ENCODE peak calls at places on chromosomes 5 and 9, in eight cellular contexts. H, L, X, P, U, F, Q and M are unnamed samples.

GRCh38 chr9:70303268-70303667 is 44.5 kb downstream of the SMC5 start:
- DNase-seq in X (no peak), F (no peak), Q (no peak), H (no peak), L (no peak), P (no peak), U (no peak), M (no peak)

GRCh38 chr9:37870081-37870798 is 33.7 kb downstream of the SLC25A51 start:
- DNase-seq in L (no peak), U (no peak), F (no peak), P (no peak), X (no peak), Q (no peak), H (no peak), M (no peak)

GRCh38 chr5:372911-373709 is 51.6 kb downstream of the AHRR start:
- DNase-seq in X (no peak), H (peak), L (no peak), F (no peak), U (peak), Q (no peak), P (no peak), M (no peak)

GRCh38 chr9:123235448-123235847 is 32.9 kb downstream of the STRBP start:
- DNase-seq in F (no peak), Q (no peak), P (no peak), H (no peak), X (no peak), L (no peak), U (no peak), M (no peak)

GRCh38 chr9:89792189-89793123 is 187.6 kb downstream of the GADD45G start:
- DNase-seq in F (no peak), X (no peak), Q (no peak), U (no peak), H (no peak), L (no peak), P (no peak), M (no peak)

GRCh38 chr5:76325876-76326491 is 77.1 kb upstream of the IQGAP2 start:
- DNase-seq in X (no peak), H (no peak), F (no peak), Q (no peak), U (no peak), L (no peak), P (no peak), M (no peak)

GRCh38 chr5:116370149-116370548 is 204.5 kb downstream of the SEMA6A start:
- DNase-seq in F (no peak), U (no peak), L (no peak), P (no peak), H (no peak), Q (no peak), X (no peak), M (no peak)

GRCh38 chr9:2967779-2968178 is 123.9 kb upstream of the PUM3 start:
- DNase-seq in L (no peak), F (peak), H (no peak), X (no peak), P (no peak), Q (no peak), U (no peak), M (no peak)

GRCh38 chr5:95803271-95804148 is 19.0 kb downstream of the GLRX start:
- DNase-seq in U (no peak), X (peak), P (no peak), H (no peak), Q (no peak), L (no peak), F (no peak), M (no peak)

GRCh38 chr5:35362772-35363171 is 132.5 kb upstream of the PRLR start:
- DNase-seq in L (no peak), U (no peak), P (no peak), X (no peak), Q (no peak), F (no peak), H (no peak), M (no peak)

GRCh38 chr5:122415030-122415429 is 103.0 kb downstream of the SNCAIP start:
- DNase-seq in Q (peak), U (no peak), F (no peak), P (no peak), H (no peak), L (no peak), X (no peak), M (no peak)

GRCh38 chr9:125119643-125120286 is 23.6 kb downstream of the SCAI start:
- DNase-seq in U (no peak), X (no peak), P (no peak), H (no peak), F (no peak), L (no peak), Q (no peak), M (no peak)

GRCh38 chr9:113669523-113670115 is 206.1 kb downstream of the RGS3 start:
- DNase-seq in Q (no peak), P (no peak), H (no peak), U (no peak), F (no peak), L (no peak), X (no peak), M (no peak)

GRCh38 chr5:132807163-132807838 is 5.8 kb upstream of the SOWAHA start:
- DNase-seq in H (peak), X (peak), P (no peak), F (no peak), L (no peak), U (no peak), Q (peak), M (peak)

GRCh38 chr9:116417464-116417863 is 263.9 kb downstream of the PAPPA start:
- DNase-seq in Q (no peak), P (no peak), L (no peak), F (no peak), X (no peak), H (no peak), U (no peak), M (no peak)

GRCh38 chr9:101383361-101383760 is 1.4 kb downstream of the BAAT start:
- DNase-seq in U (no peak), X (no peak), F (no peak), L (no peak), P (no peak), H (no peak), Q (no peak), M (no peak)

GRCh38 chr5:82422751-82423181 is 144.6 kb upstream of the RPS23 start:
- DNase-seq in U (no peak), L (no peak), H (no peak), Q (no peak), X (no peak), F (no peak), P (no peak), M (no peak)

GRCh38 chr5:136457390-136458094 is 92.2 kb upstream of the TRPC7 start:
- DNase-seq in Q (peak), X (no peak), U (no peak), L (no peak), P (no peak), H (no peak), F (no peak), M (no peak)

GRCh38 chr5:2989517-2989916 is 238.0 kb upstream of the IRX2 start:
- DNase-seq in U (no peak), Q (no peak), P (no peak), H (no peak), L (no peak), X (no peak), F (no peak), M (no peak)

GRCh38 chr5:163362806-163363788 is 74.3 kb upstream of the CCNG1 start:
- DNase-seq in P (no peak), Q (no peak), H (no peak), F (no peak), L (no peak), U (no peak), X (no peak), M (no peak)

GRCh38 chr5:88000877-88001276 is 267.8 kb downstream of the TMEM161B start:
- DNase-seq in Q (no peak), L (no peak), U (no peak), P (no peak), X (no peak), F (no peak), H (no peak), M (no peak)

GRCh38 chr9:132575811-132576210 is 6.6 kb upstream of the BARHL1 start:
- DNase-seq in Q (no peak), L (no peak), H (no peak), X (no peak), P (no peak), F (no peak), U (no peak), M (no peak)

GRCh38 chr9:82912639-82913038 is 150.3 kb downstream of the RASEF start:
- DNase-seq in H (no peak), U (no peak), Q (no peak), L (no peak), F (no peak), X (no peak), P (no peak), M (no peak)

GRCh38 chr5:7396169-7397004 is 449 bp downstream of the ADCY2 start:
- DNase-seq in P (no peak), L (no peak), F (no peak), U (no peak), H (no peak), Q (peak), X (no peak), M (peak)

GRCh38 chr5:116273458-116274242 is 188.8 kb downstream of the COMMD10 start:
- DNase-seq in P (peak), H (no peak), L (no peak), F (no peak), X (no peak), Q (no peak), U (no peak), M (no peak)

GRCh38 chr5:172487671-172488070 is 33.3 kb upstream of the SH3PXD2B start:
- DNase-seq in H (no peak), L (no peak), Q (no peak), F (no peak), U (no peak), X (no peak), P (no peak), M (no peak)

GRCh38 chr5:168153263-168153930 is 138.0 kb upstream of the WWC1 start:
- DNase-seq in U (no peak), H (no peak), F (no peak), P (no peak), L (no peak), Q (no peak), X (no peak), M (no peak)

GRCh38 chr9:130927995-130928900 is 10.8 kb downstream of the FIBCD1 start:
- DNase-seq in P (peak), Q (no peak), X (peak), H (no peak), L (peak), U (no peak), F (no peak), M (no peak)

GRCh38 chr9:112041536-112042243 is 133.4 kb downstream of the SUSD1 start:
- DNase-seq in P (no peak), L (no peak), Q (no peak), X (peak), U (no peak), H (peak), F (peak), M (no peak)

GRCh38 chr5:151164687-151165392 is 7.3 kb upstream of the ANXA6 start:
- DNase-seq in F (no peak), H (peak), Q (peak), P (peak), L (peak), U (peak), X (peak), M (peak)

GRCh38 chr5:73617510-73618279 is 8.3 kb upstream of the ARHGEF28 start:
- DNase-seq in L (no peak), F (no peak), H (no peak), Q (no peak), U (no peak), X (no peak), P (no peak), M (no peak)

GRCh38 chr9:134485653-134486052 is 155.9 kb upstream of the COL5A1 start:
- DNase-seq in H (no peak), U (no peak), Q (no peak), P (no peak), X (no peak), L (peak), F (no peak), M (no peak)

GRCh38 chr9:112711050-112711689 is 6.7 kb downstream of the INIP start:
- DNase-seq in H (no peak), L (no peak), Q (peak), P (no peak), F (no peak), X (no peak), U (no peak), M (no peak)

GRCh38 chr9:111525056-111525977 is at the start of gene ZNF483:
- DNase-seq in F (no peak), P (peak), H (peak), X (peak), Q (peak), U (peak), L (peak), M (peak)

GRCh38 chr5:7317751-7318150 is 78.2 kb upstream of the ADCY2 start:
- DNase-seq in U (no peak), L (no peak), F (no peak), Q (no peak), H (no peak), X (no peak), P (no peak), M (no peak)

GRCh38 chr9:28956111-28956880 is 1383.0 kb upstream of the C9orf72 start:
- DNase-seq in F (no peak), P (no peak), U (no peak), H (no peak), Q (no peak), L (no peak), X (no peak), M (no peak)

GRCh38 chr5:72584466-72584865 is 77.3 kb upstream of the ZNF366 start:
- DNase-seq in Q (no peak), F (no peak), X (no peak), H (no peak), L (no peak), U (no peak), P (peak), M (no peak)
- TF ChIP-seq CTCF in Q (no peak), F (no peak), X (no peak), H (no peak), L (no peak), U (no peak), P (peak), M (no peak)

GRCh38 chr5:74916831-74917710 is 50.9 kb upstream of the FAM169A start:
- DNase-seq in Q (no peak), P (no peak), X (peak), F (no peak), U (no peak), H (no peak), L (no peak), M (no peak)

GRCh38 chr5:74918232-74918669 is 52.1 kb upstream of the FAM169A start:
- DNase-seq in X (no peak), L (no peak), Q (no peak), U (no peak), H (no peak), F (no peak), P (no peak), M (no peak)

GRCh38 chr5:74915488-74915887 is 49.3 kb upstream of the FAM169A start:
- DNase-seq in F (no peak), X (no peak), H (no peak), L (no peak), P (no peak), Q (no peak), U (no peak), M (no peak)

GRCh38 chr5:74919041-74919440 is 52.9 kb upstream of the FAM169A start:
- DNase-seq in U (no peak), L (no peak), X (no peak), Q (no peak), H (no peak), P (no peak), F (no peak), M (no peak)

DNA sequence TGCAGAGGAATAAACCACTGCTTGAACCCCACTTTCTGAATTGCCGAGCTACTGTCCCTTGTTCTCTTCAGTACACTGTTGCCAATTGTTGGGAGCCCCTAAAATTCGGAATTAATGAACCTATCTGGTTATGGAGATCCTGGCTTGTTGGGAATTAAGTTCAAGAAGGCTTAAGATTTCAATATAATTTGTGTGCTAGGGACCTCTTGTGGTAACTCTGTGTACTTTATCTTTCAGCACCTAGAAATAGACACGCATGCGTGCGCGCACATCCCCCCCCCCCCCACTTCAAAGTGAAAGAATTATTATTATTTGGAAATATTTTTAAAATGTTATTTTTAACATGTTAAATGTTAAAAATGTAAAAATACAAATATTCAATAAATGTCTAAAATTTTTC is 53.3 kb upstream of the FAM169A start:
- DNase-seq in H (no peak), Q (peak), X (peak), P (no peak), L (no peak), F (no peak), U (no peak), M (no peak)
- TF ChIP-seq CTCF in H (peak), Q (peak), X (peak), P (peak), L (peak), F (peak), U (peak), M (peak)

DNA sequence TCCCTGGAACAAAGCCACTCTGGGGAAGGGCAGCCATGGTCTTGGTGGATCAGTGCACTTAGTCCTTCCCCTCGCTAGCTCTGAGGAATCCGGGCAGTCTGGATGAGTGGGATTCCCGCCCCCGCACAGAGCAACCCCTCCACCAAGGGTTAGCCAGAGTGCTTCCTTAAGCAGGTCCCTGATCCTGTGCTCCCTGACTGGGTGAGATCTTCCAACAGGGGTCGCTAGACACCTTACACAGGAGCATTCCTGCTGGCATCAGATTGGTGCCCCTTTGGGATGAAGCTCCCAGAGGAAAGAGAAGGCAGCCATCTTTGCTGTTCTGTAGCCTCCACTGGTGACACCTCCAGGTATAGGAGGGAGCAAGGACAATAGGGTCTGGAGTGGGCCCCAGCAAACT is 228.8 kb downstream of the AP3B1 start:
- DNase-seq in X (no peak), P (no peak), Q (no peak), U (no peak), L (no peak), H (peak), F (no peak), M (peak)
- TF ChIP-seq CTCF in X (no peak), P (peak), Q (no peak), U (no peak), L (no peak), H (peak), F (no peak), M (no peak)

GRCh38 chr9:35611230-35611797 is 6.3 kb downstream of the TESK1 start:
- DNase-seq in P (no peak), F (no peak), U (no peak), H (peak), Q (peak), X (peak), L (peak), M (peak)
- TF ChIP-seq CTCF in P (peak), F (peak), U (peak), H (peak), Q (peak), X (peak), L (peak), M (peak)

GRCh38 chr5:157582731-157583580 is 7.4 kb upstream of the ADAM19 start:
- DNase-seq in P (no peak), H (no peak), Q (no peak), X (no peak), U (no peak), F (no peak), L (no peak), M (no peak)
- TF ChIP-seq CTCF in P (peak), H (no peak), Q (no peak), X (no peak), U (no peak), F (no peak), L (peak), M (no peak)

DNA sequence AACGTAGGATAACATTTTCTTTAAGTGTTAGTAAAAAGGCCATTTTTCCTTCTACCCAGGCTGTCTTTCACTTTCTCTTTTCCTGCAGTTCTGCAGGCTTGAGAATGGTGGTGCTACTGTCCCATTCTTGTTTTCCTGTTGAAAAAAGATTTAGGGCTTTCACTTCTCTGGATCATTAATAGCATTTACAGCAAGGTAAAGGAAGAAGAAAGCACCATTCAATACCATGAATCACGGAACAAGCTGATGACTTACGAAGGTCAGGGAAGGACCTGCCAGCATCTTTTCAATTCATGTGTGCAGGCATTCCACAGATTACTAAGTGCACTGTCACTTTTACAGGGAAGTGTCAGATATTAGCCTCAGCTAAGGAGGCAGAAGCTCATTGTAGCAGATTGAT is 292.8 kb downstream of the YTHDC2 start:
- DNase-seq in P (no peak), U (no peak), L (no peak), F (no peak), H (no peak), Q (peak), X (no peak), M (no peak)
- TF ChIP-seq CTCF in P (no peak), U (peak), L (peak), F (peak), H (peak), Q (peak), X (no peak), M (no peak)

GRCh38 chr9:25964239-25964638 is 286.0 kb upstream of the TUSC1 start:
- DNase-seq in L (no peak), Q (peak), X (peak), U (no peak), H (peak), F (peak), P (no peak), M (peak)
- TF ChIP-seq CTCF in L (peak), Q (peak), X (peak), U (peak), H (peak), F (peak), P (peak), M (peak)

GRCh38 chr5:114450516-114450909 is 88.6 kb downstream of the KCNN2 start:
- DNase-seq in P (no peak), L (no peak), H (no peak), F (no peak), Q (no peak), X (peak), U (no peak), M (no peak)

GRCh38 chr5:114447084-114447773 is 85.4 kb downstream of the KCNN2 start:
- DNase-seq in X (peak), F (no peak), H (no peak), U (no peak), P (no peak), Q (no peak), L (no peak), M (no peak)

GRCh38 chr5:114448496-114448895 is 86.6 kb downstream of the KCNN2 start:
- DNase-seq in L (no peak), X (no peak), U (no peak), F (no peak), H (no peak), P (no peak), Q (peak), M (no peak)

DNA sequence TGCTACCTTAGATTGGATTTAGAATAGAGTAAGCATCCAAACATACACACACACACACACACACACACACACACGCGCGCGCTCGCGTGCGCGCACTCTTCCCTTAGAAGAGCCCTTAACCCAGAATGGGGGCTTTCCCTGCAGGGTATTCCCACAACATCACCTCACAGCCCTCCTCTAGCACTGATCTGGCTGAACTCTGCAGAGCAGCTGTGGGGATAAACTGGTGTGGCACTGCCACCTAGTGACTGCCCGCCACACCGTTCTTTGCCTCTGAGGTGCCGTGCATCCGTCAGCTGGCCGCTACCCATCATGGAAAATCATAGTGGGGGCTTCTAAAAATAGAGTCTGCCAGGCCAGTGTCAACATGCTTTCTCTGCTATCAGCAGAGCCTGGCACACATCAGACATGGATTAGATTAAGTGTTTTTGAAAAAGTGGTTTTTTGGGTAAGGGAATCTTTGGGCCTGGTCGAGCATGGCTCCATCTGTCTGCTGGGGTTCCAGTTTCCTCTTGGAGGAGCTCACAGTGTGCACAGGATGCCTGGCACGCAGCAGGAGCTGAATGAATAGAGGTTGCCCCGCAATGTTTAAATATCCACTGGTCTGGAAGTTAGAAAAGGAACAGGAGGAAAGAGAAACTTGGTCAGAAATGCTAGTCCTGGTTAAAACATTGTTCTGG is 88.1 kb downstream of the KCNN2 start:
- DNase-seq in L (peak), U (peak), H (peak), F (no peak), X (peak), P (peak), Q (peak), M (peak)
- TF ChIP-seq CTCF in L (peak), U (peak), H (peak), F (peak), X (peak), P (peak), Q (peak), M (peak)